ENCODE peak calls at places on chromosomes 5 and 9, in six cellular contexts. H is CD8-positive, alpha-beta memory T cell; T is heart right ventricle; N is cardiac muscle cell; E is aorta; Z is CD8-positive, alpha-beta T cell. R is an unnamed sample. For H3K4me1 and H3K9me3, the result is how much of the 10 kb centered on the place peaks cover.

GRCh38 chr9:114250235-114250568 is 72.7 kb upstream of the ORM1 start:
- DNase-seq in H (no peak), T (peak), N (peak), E (peak), Z (no peak), R (peak)

GRCh38 chr5:82274343-82275266 is 3.5 kb downstream of the RPS23 start:
- DNase-seq in H (no peak), T (no peak), N (peak), E (peak), Z (no peak), R (peak)

GRCh38 chr9:108850293-108850897 is 5.4 kb downstream of the ACTL7B start:
- DNase-seq in H (no peak), T (no peak), N (peak), E (no peak), Z (no peak), R (no peak)

GRCh38 chr5:16707168-16707868 is 90.5 kb upstream of the RETREG1 start:
- DNase-seq in H (no peak), T (no peak), N (no peak), E (no peak), Z (no peak), R (no peak)

GRCh38 chr9:78567693-78568092 is 270.8 kb downstream of the PSAT1 start:
- DNase-seq in H (no peak), T (no peak), N (no peak), E (no peak), Z (no peak), R (no peak)

GRCh38 chr5:89457411-89458329 is 574.7 kb upstream of the MEF2C start:
- DNase-seq in H (no peak), T (peak), N (peak), E (peak), Z (no peak), R (no peak)

GRCh38 chr9:96057155-96057554 is 181.7 kb downstream of the ERCC6L2 start:
- DNase-seq in H (no peak), T (no peak), N (no peak), E (no peak), Z (no peak), R (no peak)

GRCh38 chr5:170892201-170892600 is 30.4 kb downstream of the RANBP17 start:
- DNase-seq in H (no peak), T (no peak), N (peak), E (no peak), Z (no peak), R (no peak)

GRCh38 chr9:131714161-131714646 is 25.7 kb downstream of the RAPGEF1 start:
- DNase-seq in H (no peak), T (peak), N (peak), E (peak), Z (no peak), R (no peak)

GRCh38 chr9:31542384-31543055 is 841.9 kb upstream of the ACO1 start:
- DNase-seq in H (no peak), T (no peak), N (peak), E (no peak), Z (no peak), R (peak)

GRCh38 chr9:137761032-137761431 is 116.5 kb upstream of the CACNA1B start:
- DNase-seq in H (no peak), T (no peak), N (no peak), E (no peak), Z (no peak), R (no peak)

GRCh38 chr5:2006193-2006970 is 123.7 kb upstream of the IRX4 start:
- DNase-seq in H (no peak), T (no peak), N (no peak), E (no peak), Z (no peak), R (no peak)

GRCh38 chr5:140342287-140342686 is 4.1 kb downstream of the HBEGF start:
- DNase-seq in H (no peak), T (no peak), N (peak), E (peak), Z (no peak), R (no peak)

GRCh38 chr5:175855041-175855720 is 16.2 kb upstream of the CPLX2 start:
- DNase-seq in H (no peak), T (no peak), N (no peak), E (no peak), Z (no peak), R (no peak)

GRCh38 chr9:18393340-18394130 is 80.4 kb upstream of the ADAMTSL1 start:
- DNase-seq in H (no peak), T (peak), N (peak), E (no peak), Z (no peak), R (peak)

GRCh38 chr9:21334603-21334968 is 618 bp downstream of the KLHL9 start:
- DNase-seq in H (no peak), T (no peak), N (peak), E (no peak), Z (peak), R (no peak)

GRCh38 chr9:125444166-125444565 is 182.5 kb downstream of the GAPVD1 start:
- DNase-seq in H (no peak), T (no peak), N (no peak), E (no peak), Z (no peak), R (no peak)

GRCh38 chr5:172778223-172778814 is 7.3 kb upstream of the DUSP1 start:
- DNase-seq in H (no peak), T (no peak), N (peak), E (peak), Z (no peak), R (no peak)

GRCh38 chr5:160923927-160924705 is 72.1 kb upstream of the ATP10B start:
- DNase-seq in H (no peak), T (no peak), N (no peak), E (no peak), Z (no peak), R (no peak)

GRCh38 chr5:151825445-151825844 is 53.7 kb downstream of the G3BP1 start:
- DNase-seq in H (peak), T (peak), N (peak), E (no peak), Z (no peak), R (peak)

GRCh38 chr9:101312661-101313060 is 72.1 kb downstream of the BAAT start:
- DNase-seq in H (no peak), T (no peak), N (no peak), E (no peak), Z (no peak), R (no peak)

GRCh38 chr5:38751103-38751502 is 94.7 kb upstream of the OSMR start:
- DNase-seq in H (no peak), T (no peak), N (peak), E (no peak), Z (no peak), R (peak)

GRCh38 chr5:32542216-32543059 is 42.9 kb upstream of the SUB1 start:
- DNase-seq in H (no peak), T (no peak), N (peak), E (no peak), Z (no peak), R (no peak)

GRCh38 chr9:126516936-126517750 is 96.6 kb upstream of the LMX1B start:
- DNase-seq in H (peak), T (peak), N (peak), E (peak), Z (peak), R (peak)

GRCh38 chr5:82635561-82636288 is 357.6 kb upstream of the RPS23 start:
- DNase-seq in H (no peak), T (no peak), N (no peak), E (no peak), Z (no peak), R (no peak)

GRCh38 chr9:19113964-19114679 is 11.4 kb upstream of the HAUS6 start:
- DNase-seq in H (no peak), T (no peak), N (peak), E (no peak), Z (no peak), R (no peak)

GRCh38 chr9:133162802-133163558 is 734 bp downstream of the GBGT1 start:
- DNase-seq in H (no peak), T (no peak), N (no peak), E (no peak), Z (no peak), R (no peak)

GRCh38 chr5:116358015-116358523 is 216.6 kb downstream of the SEMA6A start:
- DNase-seq in H (no peak), T (no peak), N (no peak), E (no peak), Z (no peak), R (no peak)

GRCh38 chr5:114447084-114447773 is 85.4 kb downstream of the KCNN2 start:
- DNase-seq in H (no peak), T (no peak), N (peak), E (no peak), Z (no peak), R (no peak)

GRCh38 chr5:123916331-123917121 is 404.5 kb downstream of the CSNK1G3 start:
- DNase-seq in H (no peak), T (no peak), N (peak), E (no peak), Z (no peak), R (no peak)

GRCh38 chr9:137664676-137665075 is 45.9 kb downstream of the EHMT1 start:
- DNase-seq in H (no peak), T (no peak), N (no peak), E (no peak), Z (no peak), R (no peak)

GRCh38 chr9:21831841-21832509 is 29.5 kb downstream of the MTAP start:
- DNase-seq in H (no peak), T (no peak), N (peak), E (no peak), Z (no peak), R (no peak)

GRCh38 chr9:92706218-92706940 is 36.4 kb upstream of the IPPK start:
- DNase-seq in H (no peak), T (no peak), N (peak), E (peak), Z (no peak), R (peak)

GRCh38 chr9:129490583-129491485 is 130.1 kb downstream of the C9orf50 start:
- DNase-seq in H (no peak), T (peak), N (no peak), E (no peak), Z (no peak), R (no peak)

GRCh38 chr9:36113999-36114398 is 22.5 kb upstream of the GLIPR2 start:
- DNase-seq in H (no peak), T (no peak), N (no peak), E (no peak), Z (no peak), R (no peak)

GRCh38 chr5:149671544-149671943 is 58.6 kb upstream of the PPARGC1B start:
- DNase-seq in H (no peak), T (no peak), N (no peak), E (no peak), Z (no peak), R (no peak)

GRCh38 chr9:95588724-95589282 is 72.0 kb upstream of the PTCH1 start:
- DNase-seq in H (no peak), T (no peak), N (no peak), E (peak), Z (no peak), R (no peak)

GRCh38 chr5:134714537-134714936 is 23.8 kb upstream of the CAMLG start:
- DNase-seq in H (no peak), T (no peak), N (no peak), E (no peak), Z (no peak), R (no peak)
- H3K4me3 ChIP-seq in H (no peak), T (no peak), N (no peak), E (no peak), Z (no peak), R (no peak)

GRCh38 chr9:97518909-97519307 is 17.4 kb downstream of the TMOD1 start:
- DNase-seq in H (no peak), T (no peak), N (peak), E (peak), Z (no peak), R (no peak)

GRCh38 chr9:97515662-97516061 is 14.2 kb downstream of the TMOD1 start:
- DNase-seq in H (no peak), T (no peak), N (no peak), E (no peak), Z (no peak), R (no peak)

GRCh38 chr9:97516111-97516510 is 14.6 kb downstream of the TMOD1 start:
- DNase-seq in H (no peak), T (no peak), N (no peak), E (no peak), Z (no peak), R (no peak)

GRCh38 chr9:97518166-97518908 is 16.9 kb downstream of the TMOD1 start:
- DNase-seq in H (no peak), T (no peak), N (no peak), E (no peak), Z (no peak), R (no peak)

GRCh38 chr9:97517331-97518089 is 16.0 kb downstream of the TMOD1 start:
- DNase-seq in H (no peak), T (no peak), N (no peak), E (no peak), Z (no peak), R (peak)
- H3K4me1 ChIP-seq in H (under half), T (half or more), N (half or more), E (under half), Z (under half), R (under half)

GRCh38 chr9:127693143-127693542 is 13.6 kb upstream of the CFAP157 start:
- DNase-seq in H (no peak), T (no peak), N (no peak), E (no peak), Z (no peak), R (no peak)

GRCh38 chr9:127689332-127690000 is 17.3 kb upstream of the CFAP157 start:
- DNase-seq in H (no peak), T (no peak), N (no peak), E (no peak), Z (no peak), R (no peak)

GRCh38 chr9:127693697-127694096 is 13.1 kb upstream of the CFAP157 start:
- DNase-seq in H (no peak), T (no peak), N (no peak), E (no peak), Z (no peak), R (no peak)

GRCh38 chr9:127690735-127691134 is 16.1 kb upstream of the CFAP157 start:
- DNase-seq in H (no peak), T (no peak), N (no peak), E (no peak), Z (no peak), R (no peak)

DNA sequence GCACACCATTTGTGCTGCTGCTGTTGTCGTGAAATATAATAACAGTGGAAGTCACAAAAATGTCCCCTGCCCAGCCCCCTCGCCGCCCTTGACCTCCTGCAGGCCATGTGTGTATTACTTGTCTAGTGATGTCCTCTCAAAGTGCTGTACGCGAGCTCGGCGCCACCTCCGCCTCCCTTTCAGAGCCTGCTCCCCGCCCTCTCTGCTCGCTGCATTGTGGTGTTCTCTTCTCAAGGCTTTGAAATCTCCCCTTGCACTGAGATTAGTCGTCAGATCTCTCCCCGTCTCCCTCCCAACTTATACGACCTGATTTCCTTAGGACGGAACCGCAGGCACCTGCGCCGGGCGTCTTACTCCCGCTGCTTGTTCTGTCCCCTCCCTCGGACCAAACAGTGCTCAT is 14.7 kb upstream of the CFAP157 start:
- DNase-seq in H (no peak), T (no peak), N (no peak), E (no peak), Z (no peak), R (no peak)
- H3K9me3 ChIP-seq in H (under half), T (under half), N (under half), E (under half), Z (under half), R (under half)

GRCh38 chr5:113218200-113218599 is 216.6 kb downstream of the TSSK1B start:
- DNase-seq in H (no peak), T (peak), N (no peak), E (no peak), Z (no peak), R (no peak)

GRCh38 chr5:113216545-113216944 is 218.2 kb downstream of the TSSK1B start:
- DNase-seq in H (no peak), T (no peak), N (no peak), E (no peak), Z (no peak), R (no peak)

GRCh38 chr5:113219695-113220094 is 215.1 kb downstream of the TSSK1B start:
- DNase-seq in H (no peak), T (no peak), N (no peak), E (no peak), Z (no peak), R (no peak)

GRCh38 chr5:113217619-113218184 is 217.1 kb downstream of the TSSK1B start:
- DNase-seq in H (no peak), T (no peak), N (no peak), E (no peak), Z (no peak), R (peak)

GRCh38 chr5:113218906-113219517 is 215.8 kb downstream of the TSSK1B start:
- DNase-seq in H (no peak), T (peak), N (no peak), E (no peak), Z (no peak), R (no peak)
- H3K4me3 ChIP-seq in H (no peak), T (no peak), N (no peak), E (no peak), Z (no peak), R (no peak)

DNA sequence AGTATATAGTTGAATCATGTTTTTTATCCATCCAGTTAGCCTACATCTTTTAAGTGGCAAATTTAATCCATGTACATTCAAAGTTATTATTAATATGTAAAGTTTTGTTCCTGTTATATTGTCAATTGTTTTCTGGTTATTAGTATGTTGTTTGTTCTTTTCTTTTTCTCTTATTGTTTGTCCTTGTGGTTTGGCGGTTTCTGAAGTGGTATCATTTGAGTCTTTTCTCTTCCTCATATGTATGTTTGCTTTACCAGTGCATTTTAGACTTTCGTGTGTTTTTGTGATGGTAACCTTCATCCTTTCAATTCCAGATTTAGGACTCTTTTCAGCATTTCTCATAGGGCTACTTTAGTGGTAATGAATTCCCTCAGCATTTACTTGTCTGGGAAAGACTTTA is 130.4 kb upstream of the RFX3 start:
- DNase-seq in H (no peak), T (no peak), N (no peak), E (no peak), Z (no peak), R (no peak)
- H3K4me1 ChIP-seq in H (under half), T (under half), N (under half), E (under half), Z (under half), R (under half)

GRCh38 chr5:103075442-103075841 is 44.5 kb downstream of the GIN1 start:
- DNase-seq in H (no peak), T (no peak), N (no peak), E (no peak), Z (no peak), R (no peak)

GRCh38 chr5:103079796-103080195 is 40.1 kb downstream of the GIN1 start:
- DNase-seq in H (no peak), T (no peak), N (no peak), E (no peak), Z (no peak), R (no peak)
- H3K9me3 ChIP-seq in H (under half), T (half or more), N (under half), E (under half), Z (under half), R (under half)

GRCh38 chr5:163503106-163504090 is 2.0 kb upstream of the MAT2B start:
- DNase-seq in H (no peak), T (peak), N (peak), E (peak), Z (peak), R (peak)

GRCh38 chr5:163506726-163507125 is 1.3 kb downstream of the MAT2B start:
- DNase-seq in H (no peak), T (no peak), N (no peak), E (no peak), Z (no peak), R (no peak)

GRCh38 chr5:163505049-163505474 is 357 bp upstream of the MAT2B start:
- DNase-seq in H (no peak), T (peak), N (no peak), E (no peak), Z (no peak), R (no peak)

GRCh38 chr5:163505475-163506457 is at the start of gene MAT2B:
- DNase-seq in H (peak), T (peak), N (peak), E (peak), Z (peak), R (peak)

DNA sequence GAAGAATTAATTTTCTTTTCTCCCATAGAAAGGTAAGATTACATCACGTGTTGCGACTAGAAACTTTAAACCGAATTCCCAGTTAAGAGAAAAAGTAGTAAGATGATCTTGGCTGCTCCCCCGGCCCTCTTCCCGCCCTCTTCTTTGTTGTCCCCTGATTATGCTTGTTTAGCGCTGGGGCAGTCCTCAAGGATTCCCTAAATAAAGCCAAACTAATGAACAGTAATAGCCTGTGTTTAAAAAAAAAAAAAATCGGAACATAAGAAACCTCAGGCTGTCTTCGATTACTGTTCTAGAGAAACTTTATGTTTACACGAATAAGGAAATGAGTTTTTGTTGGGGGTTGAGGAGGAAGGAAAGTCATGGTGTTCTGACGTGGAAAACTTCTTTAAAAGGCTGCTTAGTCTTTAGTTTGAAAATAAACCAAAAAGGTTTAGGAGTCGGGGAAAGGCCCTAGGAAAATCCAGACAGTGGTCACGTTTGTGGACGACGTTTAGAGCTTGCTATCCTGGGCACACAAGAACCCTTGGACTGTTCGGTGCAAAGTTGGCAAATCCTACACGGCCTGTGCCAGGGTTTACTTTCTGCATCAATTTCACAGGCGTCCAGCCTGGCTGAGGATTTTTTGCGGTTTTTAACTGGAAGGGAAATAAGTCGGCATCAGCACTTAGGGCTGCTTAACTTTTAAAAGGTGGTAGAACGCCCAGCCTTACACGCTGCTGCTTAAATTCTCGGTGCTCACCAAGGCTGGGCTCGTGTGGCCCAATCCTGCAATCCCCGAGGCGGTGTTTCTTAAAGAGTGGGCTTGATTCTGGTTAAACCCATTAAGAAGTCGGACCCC is 1.1 kb upstream of the MAT2B start:
- DNase-seq in H (peak), T (peak), N (peak), E (peak), Z (no peak), R (peak)
- H3K4me3 ChIP-seq in H (peak), T (peak), N (peak), E (peak), Z (peak), R (peak)

GRCh38 chr5:173829826-173830225 is 58.3 kb upstream of the CPEB4 start:
- DNase-seq in H (no peak), T (no peak), N (no peak), E (no peak), Z (no peak), R (peak)

GRCh38 chr5:173826179-173826920 is 61.8 kb upstream of the CPEB4 start:
- DNase-seq in H (no peak), T (no peak), N (no peak), E (no peak), Z (no peak), R (no peak)

GRCh38 chr5:173828952-173829351 is 59.2 kb upstream of the CPEB4 start:
- DNase-seq in H (no peak), T (no peak), N (no peak), E (no peak), Z (no peak), R (no peak)

GRCh38 chr5:173825215-173825865 is 62.8 kb upstream of the CPEB4 start:
- DNase-seq in H (no peak), T (no peak), N (peak), E (peak), Z (no peak), R (peak)

GRCh38 chr5:173826921-173827350 is 61.2 kb upstream of the CPEB4 start:
- DNase-seq in H (no peak), T (no peak), N (no peak), E (no peak), Z (no peak), R (no peak)
- H3K4me1 ChIP-seq in H (under half), T (under half), N (under half), E (under half), Z (under half), R (under half)

R was measured in BE2C.